ENCODE peak calls at places on chromosomes 13 and 19, in eight cellular contexts. One of them, this sample, is unnamed. For H3K36me3, the result is how much of the 10 kb centered on the place peaks cover.

GRCh38 chr13:73693215-73693614 is 441.0 kb downstream of the KLF12 start:
- DNase-seq in H7: no peak
- DNase-seq in MG63: no peak
- DNase-seq in A673: no peak
- DNase-seq in adrenal gland: no peak
- DNase-seq in gastrocnemius medialis: no peak
- DNase-seq in heart left ventricle: no peak
- DNase-seq in stomach: no peak
- DNase-seq in this sample: no peak

GRCh38 chr19:43806848-43807247 is 4.6 kb upstream of the LYPD5 start:
- DNase-seq in gastrocnemius medialis: no peak
- DNase-seq in stomach: no peak
- DNase-seq in heart left ventricle: no peak
- DNase-seq in H7: no peak
- DNase-seq in MG63: no peak
- DNase-seq in adrenal gland: no peak
- DNase-seq in A673: no peak
- DNase-seq in this sample: no peak

GRCh38 chr13:68199271-68199670 is 969.1 kb upstream of the PCDH9 start:
- DNase-seq in gastrocnemius medialis: no peak
- DNase-seq in adrenal gland: no peak
- DNase-seq in stomach: no peak
- DNase-seq in A673: no peak
- DNase-seq in MG63: no peak
- DNase-seq in heart left ventricle: no peak
- DNase-seq in H7: no peak
- DNase-seq in this sample: no peak

GRCh38 chr13:99066219-99066618 is 88.4 kb upstream of the DOCK9 start:
- DNase-seq in A673: no peak
- DNase-seq in adrenal gland: no peak
- DNase-seq in MG63: no peak
- DNase-seq in heart left ventricle: no peak
- DNase-seq in H7: no peak
- DNase-seq in gastrocnemius medialis: no peak
- DNase-seq in stomach: no peak
- DNase-seq in this sample: no peak

GRCh38 chr19:13165091-13165997 is 15.1 kb downstream of the IER2 start:
- DNase-seq in adrenal gland: no peak
- DNase-seq in stomach: no peak
- DNase-seq in gastrocnemius medialis: no peak
- DNase-seq in MG63: no peak
- DNase-seq in A673: peak
- DNase-seq in heart left ventricle: no peak
- DNase-seq in H7: no peak
- DNase-seq in this sample: no peak

GRCh38 chr13:38980628-38981078 is 10.0 kb downstream of the STOML3 start:
- DNase-seq in adrenal gland: no peak
- DNase-seq in stomach: no peak
- DNase-seq in heart left ventricle: no peak
- DNase-seq in H7: no peak
- DNase-seq in A673: no peak
- DNase-seq in MG63: no peak
- DNase-seq in gastrocnemius medialis: no peak
- DNase-seq in this sample: no peak

GRCh38 chr13:82356667-82357066 is 1525.6 kb downstream of the SLITRK1 start:
- DNase-seq in MG63: no peak
- DNase-seq in A673: peak
- DNase-seq in gastrocnemius medialis: no peak
- DNase-seq in adrenal gland: no peak
- DNase-seq in heart left ventricle: no peak
- DNase-seq in H7: no peak
- DNase-seq in stomach: no peak
- DNase-seq in this sample: no peak

GRCh38 chr13:28273919-28274318 is 135.6 kb downstream of the PAN3 start:
- DNase-seq in A673: peak
- DNase-seq in adrenal gland: no peak
- DNase-seq in H7: no peak
- DNase-seq in heart left ventricle: no peak
- DNase-seq in gastrocnemius medialis: no peak
- DNase-seq in stomach: no peak
- DNase-seq in MG63: no peak
- DNase-seq in this sample: no peak

GRCh38 chr13:97749174-97749573 is 204.3 kb upstream of the IPO5 start:
- DNase-seq in H7: no peak
- DNase-seq in heart left ventricle: no peak
- DNase-seq in adrenal gland: no peak
- DNase-seq in gastrocnemius medialis: no peak
- DNase-seq in MG63: peak
- DNase-seq in A673: peak
- DNase-seq in stomach: no peak
- DNase-seq in this sample: no peak

GRCh38 chr19:1027020-1027952 is 878 bp downstream of the CNN2 start:
- DNase-seq in MG63: no peak
- DNase-seq in stomach: no peak
- DNase-seq in A673: peak
- DNase-seq in heart left ventricle: no peak
- DNase-seq in gastrocnemius medialis: no peak
- DNase-seq in adrenal gland: no peak
- DNase-seq in H7: no peak
- DNase-seq in this sample: peak

GRCh38 chr19:47379398-47379938 is 30.4 kb downstream of the DHX34 start:
- DNase-seq in heart left ventricle: no peak
- DNase-seq in gastrocnemius medialis: peak
- DNase-seq in stomach: no peak
- DNase-seq in adrenal gland: no peak
- DNase-seq in MG63: no peak
- DNase-seq in A673: no peak
- DNase-seq in H7: peak
- DNase-seq in this sample: no peak

DNA sequence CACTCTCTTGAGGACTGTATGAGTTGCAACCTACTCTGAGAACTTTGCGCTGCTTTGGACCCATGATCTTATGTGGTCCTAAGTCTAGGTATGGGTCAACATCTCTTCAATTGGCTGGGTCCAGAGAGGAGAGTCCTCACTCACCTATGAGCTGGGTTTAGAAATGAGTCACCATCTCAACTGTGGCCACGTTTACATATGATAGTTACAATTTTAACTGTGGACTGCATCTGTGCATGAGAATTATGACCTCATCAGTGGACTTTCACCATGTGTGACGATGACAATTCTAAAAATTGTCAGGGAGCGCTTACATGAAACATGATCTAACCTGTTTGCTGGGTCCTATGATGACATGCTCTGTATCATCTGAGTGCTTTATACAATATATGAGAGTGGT is 12.7 kb upstream of the ZNF724 start:
- DNase-seq in H7: no peak
- DNase-seq in heart left ventricle: no peak
- DNase-seq in stomach: no peak
- DNase-seq in gastrocnemius medialis: no peak
- DNase-seq in A673: no peak
- DNase-seq in adrenal gland: no peak
- DNase-seq in MG63: no peak
- DNase-seq in this sample: no peak
- H3K36me3 ChIP-seq in H7: under half
- H3K36me3 ChIP-seq in heart left ventricle: under half
- H3K36me3 ChIP-seq in stomach: under half
- H3K36me3 ChIP-seq in gastrocnemius medialis: under half
- H3K36me3 ChIP-seq in A673: under half
- H3K36me3 ChIP-seq in adrenal gland: under half
- H3K36me3 ChIP-seq in MG63: under half
- H3K36me3 ChIP-seq in this sample: under half

GRCh38 chr13:22062478-22063205 is 391.8 kb downstream of the FGF9 start:
- DNase-seq in gastrocnemius medialis: no peak
- DNase-seq in A673: no peak
- DNase-seq in MG63: peak
- DNase-seq in heart left ventricle: no peak
- DNase-seq in H7: no peak
- DNase-seq in stomach: no peak
- DNase-seq in adrenal gland: peak
- DNase-seq in this sample: no peak
- H3K4me3 ChIP-seq in gastrocnemius medialis: no peak
- H3K4me3 ChIP-seq in A673: no peak
- H3K4me3 ChIP-seq in MG63: no peak
- H3K4me3 ChIP-seq in heart left ventricle: no peak
- H3K4me3 ChIP-seq in H7: no peak
- H3K4me3 ChIP-seq in stomach: no peak
- H3K4me3 ChIP-seq in adrenal gland: no peak
- H3K4me3 ChIP-seq in this sample: no peak

GRCh38 chr19:2434267-2434666 is 6.9 kb upstream of the TIMM13 start:
- DNase-seq in A673: no peak
- DNase-seq in heart left ventricle: no peak
- DNase-seq in MG63: no peak
- DNase-seq in adrenal gland: no peak
- DNase-seq in stomach: no peak
- DNase-seq in gastrocnemius medialis: no peak
- DNase-seq in H7: no peak
- DNase-seq in this sample: no peak

GRCh38 chr19:2438178-2438577 is 10.8 kb upstream of the TIMM13 start:
- DNase-seq in stomach: no peak
- DNase-seq in A673: no peak
- DNase-seq in adrenal gland: no peak
- DNase-seq in gastrocnemius medialis: no peak
- DNase-seq in H7: no peak
- DNase-seq in MG63: no peak
- DNase-seq in heart left ventricle: no peak
- DNase-seq in this sample: no peak

GRCh38 chr19:2434721-2435265 is 7.4 kb upstream of the TIMM13 start:
- DNase-seq in heart left ventricle: no peak
- DNase-seq in H7: no peak
- DNase-seq in MG63: no peak
- DNase-seq in stomach: no peak
- DNase-seq in A673: no peak
- DNase-seq in gastrocnemius medialis: no peak
- DNase-seq in adrenal gland: no peak
- DNase-seq in this sample: no peak

GRCh38 chr19:2436384-2436783 is 9.0 kb upstream of the TIMM13 start:
- DNase-seq in H7: no peak
- DNase-seq in stomach: no peak
- DNase-seq in A673: no peak
- DNase-seq in gastrocnemius medialis: no peak
- DNase-seq in heart left ventricle: no peak
- DNase-seq in MG63: no peak
- DNase-seq in adrenal gland: no peak
- DNase-seq in this sample: no peak

DNA sequence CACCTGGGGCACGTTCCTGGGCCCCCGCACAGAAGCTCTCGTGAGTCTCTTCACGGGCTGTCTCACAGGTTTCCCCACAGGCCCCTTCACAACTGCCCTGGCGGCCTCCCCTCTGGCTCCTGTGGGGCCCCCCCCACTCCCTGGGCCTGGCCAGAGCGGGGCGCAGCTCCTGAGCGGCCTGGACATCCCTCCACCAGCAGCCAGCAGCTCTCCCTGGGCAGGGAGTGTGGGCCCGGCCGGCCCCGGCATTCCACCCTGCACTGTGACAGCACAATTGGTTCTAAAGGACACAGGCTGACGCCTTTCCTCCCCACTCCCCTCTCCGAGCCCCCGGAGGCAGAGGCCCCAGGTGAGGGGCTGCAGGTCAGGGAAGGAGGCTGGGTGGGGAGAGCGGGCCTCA is 9.5 kb upstream of the TIMM13 start:
- DNase-seq in adrenal gland: no peak
- DNase-seq in stomach: no peak
- DNase-seq in heart left ventricle: no peak
- DNase-seq in MG63: no peak
- DNase-seq in H7: no peak
- DNase-seq in A673: no peak
- DNase-seq in gastrocnemius medialis: no peak
- DNase-seq in this sample: no peak
- H3K36me3 ChIP-seq in adrenal gland: under half
- H3K36me3 ChIP-seq in stomach: under half
- H3K36me3 ChIP-seq in heart left ventricle: under half
- H3K36me3 ChIP-seq in MG63: under half
- H3K36me3 ChIP-seq in H7: under half
- H3K36me3 ChIP-seq in A673: half or more
- H3K36me3 ChIP-seq in gastrocnemius medialis: under half
- H3K36me3 ChIP-seq in this sample: under half

GRCh38 chr19:3604987-3605343 is 1.7 kb downstream of the TBXA2R start:
- DNase-seq in stomach: no peak
- DNase-seq in H7: peak
- DNase-seq in gastrocnemius medialis: no peak
- DNase-seq in adrenal gland: peak
- DNase-seq in A673: no peak
- DNase-seq in MG63: no peak
- DNase-seq in heart left ventricle: no peak
- DNase-seq in this sample: no peak

GRCh38 chr19:3604227-3604986 is 2.3 kb downstream of the TBXA2R start:
- DNase-seq in stomach: no peak
- DNase-seq in heart left ventricle: no peak
- DNase-seq in MG63: no peak
- DNase-seq in H7: peak
- DNase-seq in A673: no peak
- DNase-seq in gastrocnemius medialis: no peak
- DNase-seq in adrenal gland: peak
- DNase-seq in this sample: no peak

GRCh38 chr19:3605361-3605760 is 1.3 kb downstream of the TBXA2R start:
- DNase-seq in gastrocnemius medialis: no peak
- DNase-seq in adrenal gland: no peak
- DNase-seq in MG63: no peak
- DNase-seq in H7: no peak
- DNase-seq in A673: no peak
- DNase-seq in heart left ventricle: no peak
- DNase-seq in stomach: no peak
- DNase-seq in this sample: no peak

GRCh38 chr19:3601021-3601420 is 5.7 kb downstream of the TBXA2R start:
- DNase-seq in gastrocnemius medialis: no peak
- DNase-seq in heart left ventricle: no peak
- DNase-seq in A673: no peak
- DNase-seq in H7: peak
- DNase-seq in stomach: no peak
- DNase-seq in MG63: no peak
- DNase-seq in adrenal gland: peak
- DNase-seq in this sample: no peak

GRCh38 chr19:3603121-3603841 is 3.4 kb downstream of the TBXA2R start:
- DNase-seq in heart left ventricle: no peak
- DNase-seq in H7: peak
- DNase-seq in gastrocnemius medialis: no peak
- DNase-seq in stomach: no peak
- DNase-seq in MG63: no peak
- DNase-seq in adrenal gland: no peak
- DNase-seq in A673: no peak
- DNase-seq in this sample: no peak
- H3K4me3 ChIP-seq in heart left ventricle: no peak
- H3K4me3 ChIP-seq in H7: no peak
- H3K4me3 ChIP-seq in gastrocnemius medialis: no peak
- H3K4me3 ChIP-seq in stomach: no peak
- H3K4me3 ChIP-seq in MG63: no peak
- H3K4me3 ChIP-seq in adrenal gland: no peak
- H3K4me3 ChIP-seq in A673: no peak
- H3K4me3 ChIP-seq in this sample: no peak

GRCh38 chr13:110334841-110335490 is 27.9 kb downstream of the COL4A2 start:
- DNase-seq in A673: peak
- DNase-seq in H7: no peak
- DNase-seq in heart left ventricle: no peak
- DNase-seq in gastrocnemius medialis: no peak
- DNase-seq in stomach: no peak
- DNase-seq in MG63: peak
- DNase-seq in adrenal gland: no peak
- DNase-seq in this sample: no peak
- H3K36me3 ChIP-seq in A673: under half
- H3K36me3 ChIP-seq in H7: under half
- H3K36me3 ChIP-seq in heart left ventricle: under half
- H3K36me3 ChIP-seq in gastrocnemius medialis: under half
- H3K36me3 ChIP-seq in stomach: under half
- H3K36me3 ChIP-seq in MG63: under half
- H3K36me3 ChIP-seq in adrenal gland: under half
- H3K36me3 ChIP-seq in this sample: under half

This sample was measured in left ventricle myocardium inferior.